ENCODE peak calls at places on chromosomes 5 and 9, in four cellular contexts. Q, X, O and W are unnamed samples.

GRCh38 chr9:89425024-89425805 is 72.7 kb downstream of the SEMA4D start:
- DNase-seq in Q (peak; percentile 18), X (no peak), O (no peak), W (no peak)

GRCh38 chr9:94017939-94018531 is 62.9 kb upstream of the BARX1 start:
- DNase-seq in Q (no peak), X (no peak), O (no peak), W (peak; percentile 70)

GRCh38 chr5:153901449-153901848 is 137.3 kb downstream of the FAM114A2 start:
- DNase-seq in Q (no peak), X (no peak), O (no peak), W (no peak)

GRCh38 chr9:96674914-96675538 is 19.9 kb upstream of the PRXL2C start:
- DNase-seq in Q (no peak), X (no peak), O (no peak), W (peak; percentile 57)

GRCh38 chr9:110850401-110851135 is 182.0 kb downstream of the MUSK start:
- DNase-seq in Q (no peak), X (no peak), O (no peak), W (no peak)

GRCh38 chr5:80071510-80072021 is 36.4 kb downstream of the THBS4 start:
- DNase-seq in Q (no peak), X (no peak), O (no peak), W (no peak)

GRCh38 chr9:97842960-97843359 is 10.1 kb upstream of the FOXE1 start:
- DNase-seq in Q (no peak), X (no peak), O (no peak), W (no peak)

GRCh38 chr5:36215910-36216309 is 25.8 kb downstream of the NADK2 start:
- DNase-seq in Q (no peak), X (no peak), O (no peak), W (no peak)

GRCh38 chr9:70324963-70325362 is 66.2 kb downstream of the SMC5 start:
- DNase-seq in Q (no peak), X (no peak), O (no peak), W (peak; percentile 33)

GRCh38 chr5:91061946-91062586 is 321.1 kb downstream of the ARRDC3 start:
- DNase-seq in Q (no peak), X (no peak), O (no peak), W (no peak)

GRCh38 chr5:141250576-141250975 is 5.4 kb downstream of the PCDHB15 start:
- DNase-seq in Q (no peak), X (no peak), O (no peak), W (no peak)

GRCh38 chr5:141241496-141241895 is 3.7 kb upstream of the PCDHB15 start:
- DNase-seq in Q (no peak), X (no peak), O (no peak), W (no peak)

GRCh38 chr5:141245250-141245717 is at the start of gene PCDHB15:
- DNase-seq in Q (no peak), X (no peak), O (no peak), W (peak; percentile 7)
- TF ChIP-seq CTCF in Q (no peak), X (no peak), O (no peak), W (no peak)

DNA sequence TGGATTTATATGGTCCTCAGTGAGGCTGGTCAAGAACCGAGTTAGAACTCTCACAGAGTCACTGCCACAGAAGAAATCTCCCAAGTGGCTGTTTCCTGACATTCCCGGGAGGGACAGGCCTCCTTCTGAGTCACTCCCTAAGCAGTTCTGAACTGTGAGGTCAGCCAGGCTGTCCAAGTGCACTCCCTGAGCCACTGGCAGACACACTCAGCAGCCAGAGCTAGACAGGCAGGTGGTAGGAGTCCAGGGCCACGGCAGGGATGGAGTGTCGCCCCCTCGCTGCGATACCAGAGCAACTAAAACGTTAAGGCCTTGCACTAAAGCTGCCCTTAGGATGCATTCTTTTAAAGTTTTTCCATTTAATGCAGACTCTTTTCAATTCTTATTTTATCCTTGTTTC is 3.4 kb downstream of the IL4 start:
- DNase-seq in Q (no peak), X (peak; percentile 61), O (peak; percentile 86), W (peak; percentile 78)
- TF ChIP-seq CTCF in Q (no peak), X (peak; percentile 7), O (no peak), W (peak; percentile 42)

GRCh38 chr5:72845889-72846288 is 29.4 kb downstream of the TNPO1 start:
- DNase-seq in Q (no peak), X (no peak), O (no peak), W (peak; percentile 80)

GRCh38 chr5:72841756-72842535 is 25.5 kb downstream of the TNPO1 start:
- DNase-seq in Q (no peak), X (no peak), O (no peak), W (no peak)

GRCh38 chr5:72844218-72844603 is 27.8 kb downstream of the TNPO1 start:
- DNase-seq in Q (no peak), X (no peak), O (no peak), W (no peak)

GRCh38 chr5:72846483-72846882 is 30.0 kb downstream of the TNPO1 start:
- DNase-seq in Q (no peak), X (no peak), O (no peak), W (no peak)

GRCh38 chr5:72842816-72843215 is 26.4 kb downstream of the TNPO1 start:
- DNase-seq in Q (no peak), X (no peak), O (no peak), W (no peak)
- TF ChIP-seq CTCF in Q (no peak), X (no peak), O (no peak), W (no peak)

DNA sequence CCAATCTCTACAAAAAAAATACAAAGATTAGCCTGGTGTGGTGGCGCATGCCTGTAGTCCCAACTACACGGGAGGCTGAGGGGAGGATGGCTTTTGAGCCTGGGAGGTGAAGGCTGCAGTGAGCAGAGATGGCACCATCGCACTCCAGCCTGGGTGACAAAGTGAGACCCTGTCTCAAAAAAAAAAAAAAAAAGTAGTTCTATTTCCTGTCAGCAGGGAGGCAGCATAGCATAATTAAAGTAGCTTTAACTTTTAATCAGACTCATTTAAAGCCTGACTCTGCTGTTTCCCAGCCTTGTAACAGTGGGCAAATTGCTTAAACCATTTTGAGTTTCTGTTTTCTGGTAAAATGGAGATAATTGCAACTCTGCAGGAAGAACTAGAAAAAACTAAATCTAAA is 31.2 kb downstream of the CNOT6 start:
- DNase-seq in Q (no peak), X (no peak), O (no peak), W (no peak)
- TF ChIP-seq CTCF in Q (no peak), X (no peak), O (no peak), W (no peak)

DNA sequence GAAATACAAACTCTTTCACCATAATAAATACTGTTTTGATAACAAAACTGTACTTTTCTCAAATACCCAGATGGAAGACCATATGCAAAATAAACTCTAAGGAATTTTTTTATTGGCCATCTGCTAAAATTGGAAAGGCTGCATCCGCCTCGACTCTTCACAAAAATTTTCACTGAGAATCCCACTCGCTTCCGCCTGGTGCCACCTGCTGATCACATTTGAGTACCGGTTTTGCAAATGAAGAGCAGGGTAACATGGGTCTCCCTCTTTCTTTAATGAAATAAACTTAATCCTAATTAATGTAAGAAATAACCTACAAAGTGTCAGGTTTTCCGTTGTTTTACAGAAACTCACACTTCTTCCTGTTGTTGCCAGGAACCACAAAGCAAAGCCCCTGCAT is 76.3 kb downstream of the TTLL11 start:
- DNase-seq in Q (no peak), X (no peak), O (no peak), W (peak; percentile 31)
- TF ChIP-seq CTCF in Q (no peak), X (peak; percentile 16), O (peak; percentile 15), W (peak; percentile 39)

GRCh38 chr9:73067074-73067473 is 84.6 kb upstream of the ANXA1 start:
- DNase-seq in Q (no peak), X (no peak), O (no peak), W (no peak)
- TF ChIP-seq CTCF in Q (no peak), X (no peak), O (no peak), W (peak; percentile 10)

DNA sequence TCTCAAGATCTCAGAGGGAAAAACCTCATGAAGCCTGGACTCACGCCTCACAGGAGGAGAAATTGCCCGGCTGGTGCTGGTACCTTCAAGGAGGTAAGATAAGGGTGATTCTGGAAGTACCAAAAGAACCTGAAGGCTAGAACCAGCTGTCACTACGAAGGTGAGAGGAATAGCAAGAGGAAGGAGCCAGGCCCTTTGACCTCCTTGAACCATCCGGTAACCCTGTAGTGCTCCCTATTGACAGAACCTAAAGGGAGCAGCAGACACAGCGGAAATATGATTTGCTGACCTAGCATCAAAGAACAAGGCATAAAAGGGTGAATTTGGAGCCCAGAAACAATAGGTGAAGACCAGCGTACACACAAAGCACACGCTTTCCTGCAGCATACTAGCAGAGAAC is 92.2 kb downstream of the DOCK8 start:
- DNase-seq in Q (no peak), X (no peak), O (no peak), W (no peak)
- TF ChIP-seq CTCF in Q (no peak), X (no peak), O (peak; percentile 7), W (no peak)

GRCh38 chr5:59621477-59621876 is 272.0 kb downstream of the PDE4D start:
- DNase-seq in Q (no peak), X (no peak), O (no peak), W (peak; percentile 39)
- TF ChIP-seq CTCF in Q (no peak), X (no peak), O (no peak), W (no peak)